ENCODE peak calls at places on chromosomes 2 and 18, in seven cellular contexts. H, M, D, O, F, I and N are unnamed samples.
A peak's percentile ranks its signal among the peaks of the same experiment; 100 is the strongest.

GRCh38 chr2:77458216-77458615 is 64.0 kb downstream of the LRRTM4 start:
- DNase-seq in H (no peak), M (no peak), D (no peak), O (no peak), F (no peak), I (no peak), N (no peak)

GRCh38 chr2:180601016-180601415 is 379.4 kb upstream of the UBE2E3 start:
- DNase-seq in H (no peak), M (no peak), D (no peak), O (no peak), F (no peak), I (no peak), N (no peak)

GRCh38 chr2:75552222-75552621 is 8.5 kb downstream of the EVA1A start:
- DNase-seq in H (no peak), M (no peak), D (no peak), O (no peak), F (no peak), I (no peak), N (no peak)

GRCh38 chr18:32276256-32276655 is 86.4 kb downstream of the MEP1B start:
- DNase-seq in H (no peak), M (no peak), D (no peak), O (no peak), F (no peak), I (no peak), N (no peak)

GRCh38 chr2:177599072-177599688 is 206.6 kb downstream of the AGPS start:
- DNase-seq in H (no peak), M (no peak), D (no peak), O (no peak), F (no peak), I (peak; percentile 91), N (no peak)

GRCh38 chr2:169172076-169172735 is 102.8 kb downstream of the DHRS9 start:
- DNase-seq in H (no peak), M (no peak), D (peak; percentile 26), O (no peak), F (no peak), I (no peak), N (no peak)

GRCh38 chr2:238853724-238854123 is 5.8 kb downstream of the TWIST2 start:
- DNase-seq in H (no peak), M (no peak), D (no peak), O (no peak), F (no peak), I (no peak), N (no peak)

GRCh38 chr2:85584857-85585780 is 888 bp downstream of the VAMP5 start:
- DNase-seq in H (no peak), M (peak; percentile 84), D (peak; percentile 29), O (no peak), F (no peak), I (peak; percentile 96), N (no peak)

GRCh38 chr2:234764378-234764777 is 187.4 kb upstream of the SH3BP4 start:
- DNase-seq in H (no peak), M (no peak), D (no peak), O (no peak), F (no peak), I (no peak), N (no peak)

GRCh38 chr2:48856144-48856543 is 100.6 kb upstream of the LHCGR start:
- DNase-seq in H (no peak), M (no peak), D (no peak), O (no peak), F (no peak), I (no peak), N (no peak)

GRCh38 chr2:68040078-68040477 is 22.7 kb downstream of the C1D start:
- DNase-seq in H (no peak), M (no peak), D (no peak), O (no peak), F (no peak), I (no peak), N (no peak)

GRCh38 chr2:56127773-56128170 is 56.0 kb upstream of the CCDC85A start:
- DNase-seq in H (no peak), M (no peak), D (no peak), O (no peak), F (peak; percentile 49), I (no peak), N (no peak)

GRCh38 chr2:229752970-229753729 is 38.8 kb upstream of the DNER start:
- DNase-seq in H (no peak), M (no peak), D (peak; percentile 28), O (no peak), F (no peak), I (peak; percentile 49), N (no peak)

GRCh38 chr2:165872101-165872791 is 78.2 kb upstream of the GALNT3 start:
- DNase-seq in H (no peak), M (no peak), D (no peak), O (no peak), F (no peak), I (no peak), N (no peak)

DNA sequence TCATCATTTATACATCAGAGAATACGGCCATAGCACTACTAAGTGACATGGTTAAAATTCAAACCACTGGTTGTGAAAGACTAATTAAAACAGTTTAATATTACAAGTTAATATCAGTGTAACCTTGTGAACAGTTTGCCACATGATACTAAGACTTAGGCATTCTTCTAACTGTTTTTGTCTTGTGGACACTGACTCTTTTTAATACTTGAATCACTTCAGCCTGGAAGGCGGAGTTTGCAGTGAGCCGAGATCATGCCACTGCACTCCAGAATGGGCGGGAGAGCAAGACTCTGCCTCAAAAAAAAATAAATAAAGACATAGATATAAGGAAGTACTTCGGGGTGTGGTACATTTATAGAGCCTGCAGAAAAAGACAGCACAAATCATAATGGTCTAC is 300.4 kb upstream of the NETO1 start:
- DNase-seq in H (no peak), M (peak; percentile 4), D (no peak), O (no peak), F (no peak), I (no peak), N (no peak)
- H3K4me1 ChIP-seq in H (no peaks in the 10 kb centered on the region), M (no peaks in the 10 kb centered on the region), D (no peaks in the 10 kb centered on the region), O (no peaks in the 10 kb centered on the region), F (no peaks in the 10 kb centered on the region), I (no peaks in the 10 kb centered on the region), N (peaks cover 4% of the 10 kb centered on the region)

GRCh38 chr2:134262666-134263065 is 8.8 kb downstream of the MGAT5 start:
- DNase-seq in H (no peak), M (no peak), D (no peak), O (no peak), F (no peak), I (no peak), N (no peak)
- H3K27ac ChIP-seq in H (no peak overlapping the region), M (no peak overlapping the region), D (no peak overlapping the region), O (no peak overlapping the region), F (no peak overlapping the region), I (no peak overlapping the region), N (no peak overlapping the region)

DNA sequence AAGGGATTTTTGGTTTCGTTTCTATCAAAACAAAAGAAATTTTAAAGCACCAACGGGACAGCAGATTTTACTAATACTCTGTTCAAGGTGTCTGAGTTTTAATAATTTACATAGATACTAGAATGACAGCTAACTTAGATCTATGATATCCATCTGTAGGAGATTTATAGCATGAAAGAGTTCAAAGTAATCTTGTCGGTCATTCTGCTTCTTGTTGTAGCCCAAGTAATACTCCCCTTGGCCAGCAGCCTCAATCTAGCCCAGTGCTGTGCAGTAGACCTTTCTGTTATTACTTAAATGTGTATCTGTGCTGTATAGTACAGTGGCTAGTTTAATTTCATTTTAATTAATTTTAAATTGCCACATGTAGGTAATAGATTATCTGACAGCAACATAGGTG is 44.7 kb downstream of the ANKRD12 start:
- DNase-seq in H (no peak), M (no peak), D (no peak), O (no peak), F (no peak), I (no peak), N (no peak)
- TF ChIP-seq EZH2 in H (no peak), M (no peak), D (no peak), O (no peak), F (no peak), I (no peak), N (no peak)

DNA sequence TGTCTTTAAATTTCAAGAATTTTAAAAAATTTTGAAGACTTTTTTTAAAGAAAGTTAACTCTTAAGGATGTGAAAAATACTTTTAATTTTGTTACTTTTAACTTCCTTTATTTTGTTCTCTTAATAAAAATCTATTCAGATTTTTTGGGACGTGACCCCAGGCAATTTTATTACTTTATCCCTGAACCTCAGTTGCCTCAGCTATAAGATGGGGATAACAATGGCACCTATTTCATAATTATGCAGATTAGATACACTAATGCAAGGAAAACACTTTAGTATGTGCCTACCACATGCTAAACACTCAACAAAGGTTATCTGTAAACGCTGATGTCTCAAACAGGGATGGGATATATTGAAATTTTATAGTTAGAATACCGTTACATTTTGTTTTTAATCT is 1.5 kb upstream of the SCYGR1 start:
- DNase-seq in H (no peak), M (no peak), D (no peak), O (no peak), F (no peak), I (no peak), N (no peak)
- H3K4me1 ChIP-seq in H (no peaks in the 10 kb centered on the region), M (peaks cover 14% of the 10 kb centered on the region), D (peaks cover 7% of the 10 kb centered on the region), O (no peaks in the 10 kb centered on the region), F (peaks cover 3% of the 10 kb centered on the region), I (peaks cover 4% of the 10 kb centered on the region), N (peaks cover 4% of the 10 kb centered on the region)

GRCh38 chr18:46070683-46071614 is 1.1 kb downstream of the PSTPIP2 start:
- DNase-seq in H (no peak), M (no peak), D (peak; percentile 8), O (peak; percentile 54), F (no peak), I (no peak), N (no peak)
- H3K27ac ChIP-seq in H (no peak overlapping the region), M (no peak overlapping the region), D (no peak overlapping the region), O (no peak overlapping the region), F (no peak overlapping the region), I (no peak overlapping the region), N (peak overlapping the region; percentile 75)

GRCh38 chr2:176115883-176116813 is at the start of gene HOXD10:
- DNase-seq in H (peak; percentile 65), M (no peak), D (peak; percentile 92), O (peak; percentile 82), F (peak; percentile 89), I (no peak), N (no peak)
- TF ChIP-seq EZH2 in H (peak; percentile 95), M (no peak), D (peak; percentile 84), O (peak; percentile 86), F (no peak), I (peak; percentile 27), N (peak; percentile 59)

DNA sequence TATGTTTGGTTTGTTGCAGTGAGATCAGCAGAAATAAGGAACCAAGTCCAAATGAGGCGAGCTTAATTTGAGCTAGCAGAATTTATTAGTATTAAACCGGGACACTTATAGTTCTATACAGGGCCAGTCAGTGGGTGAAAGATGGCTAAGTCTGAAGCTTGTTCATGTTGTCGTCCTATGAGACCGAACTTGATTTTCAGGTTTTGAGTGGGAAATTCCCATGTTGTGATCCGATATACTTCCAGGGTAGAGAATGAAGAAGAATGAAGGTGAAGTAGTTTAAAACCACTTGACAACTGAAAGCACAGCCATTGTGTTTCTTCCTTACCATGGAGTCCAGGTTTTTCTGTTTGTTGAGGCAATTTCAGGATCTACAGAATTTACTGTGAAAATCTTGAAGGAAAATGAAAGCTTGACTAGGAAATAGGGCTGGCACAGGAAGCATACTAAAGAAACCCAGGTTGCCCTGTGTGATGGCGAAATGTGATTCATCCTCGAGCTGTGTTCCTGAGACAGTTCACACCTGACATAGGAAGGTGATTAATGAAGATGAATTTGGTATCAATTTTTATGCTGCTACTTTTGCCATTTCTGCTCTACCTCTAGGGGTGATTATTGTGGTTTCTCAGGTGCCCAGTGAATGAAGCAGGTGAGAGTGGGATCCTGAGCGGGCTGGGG is 37.6 kb upstream of the MGAT5 start:
- DNase-seq in H (no peak), M (peak; percentile 72), D (no peak), O (no peak), F (no peak), I (no peak), N (no peak)
- H3K4me1 ChIP-seq in H (peaks cover 24% of the 10 kb centered on the region), M (peaks cover 13% of the 10 kb centered on the region), D (peaks cover 25% of the 10 kb centered on the region), O (peaks cover 18% of the 10 kb centered on the region), F (no peaks in the 10 kb centered on the region), I (no peaks in the 10 kb centered on the region), N (peaks cover 23% of the 10 kb centered on the region)

GRCh38 chr18:11993264-11993916 is 12.1 kb downstream of the IMPA2 start:
- DNase-seq in H (no peak), M (no peak), D (no peak), O (no peak), F (no peak), I (no peak), N (no peak)
- H3K27ac ChIP-seq in H (no peak overlapping the region), M (peak overlapping the region; percentile 89), D (no peak overlapping the region), O (no peak overlapping the region), F (no peak overlapping the region), I (peak overlapping the region; percentile 70), N (no peak overlapping the region)